ENCODE peak calls at places on chromosomes 11 and 22, in five cellular contexts. Q is stimulated activated naive CD8-positive, alpha-beta T cell treated with anti-CD3 and anti-CD28 coated beads, Interleukin-15, Interleukin-2, amounts not matched to agents 100 U/mL and 50 U/mL, for 24 hours; U is activated CD8-positive, alpha-beta memory T cell treated with anti-CD3 and anti-CD28 coated beads for 24 hours; X is DMS79; M is iris pigment epithelial cell. H is an unnamed sample.

GRCh38 chr11:57527056-57527631 is 3.4 kb downstream of the TIMM10 start:
- DNase-seq in Q (peak), U (peak), X (peak), M (peak), H (peak)

GRCh38 chr11:120098503-120099054 is 39.3 kb downstream of the TRIM29 start:
- DNase-seq in Q (no peak), U (no peak), X (no peak), M (no peak), H (no peak)

GRCh38 chr22:19066531-19067271 is 55.5 kb downstream of the DGCR2 start:
- DNase-seq in Q (no peak), U (peak), X (no peak), M (peak), H (no peak)

GRCh38 chr11:63212742-63213141 is 30.7 kb downstream of the SLC22A25 start:
- DNase-seq in Q (no peak), U (no peak), X (no peak), M (peak), H (no peak)

GRCh38 chr11:110435780-110436717 is 6.3 kb downstream of the FDX1 start:
- DNase-seq in Q (no peak), U (no peak), X (no peak), M (peak), H (no peak)

GRCh38 chr22:23789121-23789520 is 2.4 kb downstream of the SMARCB1 start:
- DNase-seq in Q (no peak), U (no peak), X (no peak), M (no peak), H (no peak)

GRCh38 chr11:131855320-131855719 is 484.9 kb downstream of the NTM start:
- DNase-seq in Q (no peak), U (no peak), X (no peak), M (no peak), H (no peak)

GRCh38 chr11:19455731-19456130 is 215.0 kb upstream of the E2F8 start:
- DNase-seq in Q (no peak), U (no peak), X (no peak), M (no peak), H (no peak)

GRCh38 chr11:619625-620050 is 3.9 kb upstream of the IRF7 start:
- DNase-seq in Q (no peak), U (no peak), X (no peak), M (no peak), H (no peak)

GRCh38 chr11:66438504-66439466 is at the start of gene MRPL11:
- DNase-seq in Q (peak), U (peak), X (peak), M (peak), H (peak)

GRCh38 chr11:129061466-129062194 is 119.0 kb upstream of the TP53AIP1 start:
- DNase-seq in Q (no peak), U (no peak), X (no peak), M (peak), H (no peak)

GRCh38 chr22:20114506-20115475 is 1.1 kb upstream of the RANBP1 start:
- DNase-seq in Q (no peak), U (no peak), X (no peak), M (no peak), H (peak)

GRCh38 chr11:121291319-121291718 is 1.3 kb upstream of the SC5D start:
- DNase-seq in Q (no peak), U (no peak), X (no peak), M (no peak), H (no peak)

GRCh38 chr11:8442301-8442700 is 151.7 kb downstream of the STK33 start:
- DNase-seq in Q (no peak), U (no peak), X (no peak), M (no peak), H (no peak)

GRCh38 chr11:122309262-122309925 is 193.4 kb upstream of the BLID start:
- DNase-seq in Q (no peak), U (no peak), X (peak), M (no peak), H (no peak)

GRCh38 chr11:117931331-117931950 is 2.2 kb upstream of the TMPRSS13 start:
- DNase-seq in Q (peak), U (no peak), X (no peak), M (no peak), H (no peak)

GRCh38 chr11:45182902-45183301 is 36.5 kb downstream of the PRDM11 start:
- DNase-seq in Q (peak), U (no peak), X (no peak), M (peak), H (no peak)

GRCh38 chr11:118437736-118438125 is 1.4 kb downstream of the KMT2A start:
- DNase-seq in Q (peak), U (no peak), X (no peak), M (peak), H (peak)